ENCODE peak calls at places on chromosomes 5 and 9, in seven cellular contexts. Q, D, P, Y, U, M and B are unnamed samples.

GRCh38 chr9:137320555-137321384 is 18.7 kb upstream of the NRARP start:
- DNase-seq in M (no peak), D (no peak), Q (no peak), P (peak; percentile 43), Y (no peak), U (peak; percentile 13), B (peak; percentile 90)

GRCh38 chr5:34923694-34924461 is 5.5 kb upstream of the DNAJC21 start:
- DNase-seq in Q (no peak), P (no peak), M (no peak), U (no peak), D (no peak), Y (no peak), B (no peak)

GRCh38 chr5:96151891-96152290 is 190.2 kb upstream of the ELL2 start:
- DNase-seq in U (no peak), D (no peak), P (no peak), Y (no peak), Q (no peak), M (no peak), B (no peak)

GRCh38 chr5:140038373-140038957 is 4.6 kb downstream of the NRG2 start:
- DNase-seq in D (no peak), M (no peak), Q (no peak), P (no peak), Y (no peak), U (no peak), B (no peak)

GRCh38 chr9:115220339-115221009 is 102.5 kb upstream of the TNC start:
- DNase-seq in Q (no peak), U (no peak), P (no peak), D (no peak), Y (no peak), M (no peak), B (no peak)

GRCh38 chr9:71859939-71860338 is 51.1 kb downstream of the ABHD17B start:
- DNase-seq in Y (no peak), Q (no peak), D (no peak), U (no peak), P (no peak), M (no peak), B (no peak)

GRCh38 chr5:93596676-93597441 is 13.8 kb downstream of the NR2F1 start:
- DNase-seq in M (no peak), Y (peak; percentile 32), U (no peak), P (no peak), Q (no peak), D (no peak), B (peak; percentile 74)

GRCh38 chr5:157290981-157291711 is 25.2 kb downstream of the CYFIP2 start:
- DNase-seq in D (no peak), Y (peak; percentile 99), M (no peak), U (no peak), P (no peak), Q (no peak), B (no peak)

GRCh38 chr9:98971168-98971914 is 27.6 kb downstream of the COL15A1 start:
- DNase-seq in P (no peak), M (no peak), D (no peak), U (no peak), Y (peak; percentile 34), Q (no peak), B (no peak)

GRCh38 chr5:137071941-137072340 is 427.2 kb downstream of the SPOCK1 start:
- DNase-seq in M (no peak), U (no peak), Q (no peak), D (no peak), P (no peak), Y (no peak), B (no peak)

GRCh38 chr9:27749838-27750237 is 176.6 kb upstream of the C9orf72 start:
- DNase-seq in U (no peak), Q (no peak), Y (no peak), P (no peak), M (no peak), D (no peak), B (no peak)

GRCh38 chr9:115291841-115292240 is 173.9 kb upstream of the TNC start:
- DNase-seq in Y (no peak), M (no peak), D (no peak), Q (peak; percentile 63), U (no peak), P (no peak), B (no peak)

GRCh38 chr9:81633952-81634421 is 55.4 kb downstream of the TLE1 start:
- DNase-seq in Y (peak; percentile 94), D (no peak), Q (no peak), M (no peak), P (no peak), U (no peak), B (no peak)

GRCh38 chr9:97059661-97060060 is 20.7 kb upstream of the CTSV start:
- DNase-seq in M (no peak), Q (no peak), Y (no peak), D (no peak), P (no peak), U (no peak), B (no peak)

GRCh38 chr9:84317563-84317962 is 23.0 kb downstream of the SLC28A3 start:
- DNase-seq in P (no peak), U (no peak), Q (no peak), Y (no peak), D (no peak), M (no peak), B (no peak)

GRCh38 chr5:153777681-153778080 is 261.0 kb downstream of the FAM114A2 start:
- DNase-seq in D (no peak), Y (no peak), M (no peak), Q (no peak), U (no peak), P (no peak), B (no peak)

GRCh38 chr5:91162534-91163381 is 220.4 kb downstream of the ARRDC3 start:
- DNase-seq in U (peak; percentile 60), M (peak; percentile 78), Y (peak; percentile 48), D (no peak), Q (peak; percentile 87), P (peak; percentile 53), B (peak; percentile 82)

GRCh38 chr5:31095796-31096195 is 97.7 kb upstream of the CDH6 start:
- DNase-seq in D (no peak), Y (no peak), P (no peak), U (no peak), M (no peak), Q (no peak), B (no peak)
- H3K27ac ChIP-seq in D (no peak overlapping the region), Y (no peak overlapping the region), P (no peak overlapping the region), U (no peak overlapping the region), M (no peak overlapping the region), Q (no peak overlapping the region), B (no peak overlapping the region)

GRCh38 chr9:87282477-87282991 is 215.1 kb upstream of the DAPK1 start:
- DNase-seq in M (no peak), Q (no peak), P (no peak), D (no peak), U (no peak), Y (no peak), B (no peak)

GRCh38 chr9:87286506-87286905 is 211.2 kb upstream of the DAPK1 start:
- DNase-seq in Y (no peak), U (no peak), M (no peak), D (no peak), Q (no peak), P (no peak), B (no peak)

GRCh38 chr9:87280421-87280820 is 217.2 kb upstream of the DAPK1 start:
- DNase-seq in M (no peak), P (no peak), Q (no peak), U (no peak), Y (no peak), D (no peak), B (no peak)

GRCh38 chr9:87283585-87283984 is 214.1 kb upstream of the DAPK1 start:
- DNase-seq in Y (no peak), M (no peak), D (no peak), P (no peak), U (no peak), Q (no peak), B (no peak)

DNA sequence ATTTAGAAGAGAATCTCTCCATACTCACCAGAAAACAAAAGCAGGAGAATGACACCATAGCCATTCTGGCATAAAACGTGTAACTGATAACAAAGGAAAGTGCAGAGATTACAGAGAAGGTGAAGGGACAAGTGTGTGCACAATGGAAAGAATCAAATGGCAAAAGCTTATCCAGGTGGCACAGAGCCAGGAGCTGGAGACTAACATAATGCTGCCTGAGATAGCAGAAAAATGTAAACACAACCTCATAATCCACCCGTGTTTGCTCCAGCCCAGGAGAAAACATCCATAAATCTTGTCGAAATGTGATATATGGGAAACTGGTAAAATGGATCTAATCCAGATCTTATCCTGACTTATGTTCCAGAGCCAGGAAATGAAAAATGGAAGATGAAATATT is 212.5 kb upstream of the DAPK1 start:
- DNase-seq in M (no peak), D (no peak), Y (no peak), Q (peak; percentile 42), U (no peak), P (no peak), B (no peak)
- H3K27me3 ChIP-seq in M (no peaks in the 10 kb centered on the region), D (no peaks in the 10 kb centered on the region), Y (peaks cover 2% of the 10 kb centered on the region), Q (no peaks in the 10 kb centered on the region), U (no peaks in the 10 kb centered on the region), P (no peaks in the 10 kb centered on the region), B (peaks cover under 1% of the 10 kb centered on the region)

GRCh38 chr5:138953370-138954256 is 78.5 kb upstream of the LRRTM2 start:
- DNase-seq in P (peak; percentile 92), M (peak; percentile 87), D (peak; percentile 83), U (peak; percentile 92), Y (no peak), Q (peak; percentile 92), B (peak; percentile 90)
- TF ChIP-seq POLR2A in P (no peak), M (no peak), D (no peak), U (no peak), Y (no peak), Q (no peak), B (no peak)

GRCh38 chr9:133928248-133928764 is 63.8 kb downstream of the VAV2 start:
- DNase-seq in U (no peak), D (no peak), P (no peak), Y (no peak), M (no peak), Q (no peak), B (no peak)
- H3K27ac ChIP-seq in U (no peak overlapping the region), D (no peak overlapping the region), P (no peak overlapping the region), Y (no peak overlapping the region), M (no peak overlapping the region), Q (no peak overlapping the region), B (no peak overlapping the region)